ENCODE peak calls at places on chromosomes 2 and 18, in seven cellular contexts. One of them, this sample, is unnamed.

GRCh38 chr2:224206816-224207215 is 167.7 kb upstream of the SERPINE2 start:
- DNase-seq in NCI-H82: no peak
- DNase-seq in SK-MEL-5: no peak
- DNase-seq in A172: no peak
- DNase-seq in NCI-H2081: no peak
- DNase-seq in H9: no peak
- DNase-seq in hepatic stellate cell: no peak
- DNase-seq in this sample: no peak

GRCh38 chr2:239991689-239992314 is 33.3 kb downstream of the NDUFA10 start:
- DNase-seq in H9: no peak
- DNase-seq in SK-MEL-5: peak
- DNase-seq in hepatic stellate cell: peak
- DNase-seq in A172: peak
- DNase-seq in NCI-H2081: peak
- DNase-seq in NCI-H82: peak
- DNase-seq in this sample: peak

GRCh38 chr2:54540194-54540593 is 84.1 kb downstream of the SPTBN1 start:
- DNase-seq in hepatic stellate cell: no peak
- DNase-seq in A172: no peak
- DNase-seq in NCI-H2081: no peak
- DNase-seq in NCI-H82: no peak
- DNase-seq in SK-MEL-5: no peak
- DNase-seq in H9: no peak
- DNase-seq in this sample: no peak

GRCh38 chr18:26649193-26649543 is 100.8 kb upstream of the KCTD1 start:
- DNase-seq in SK-MEL-5: no peak
- DNase-seq in hepatic stellate cell: no peak
- DNase-seq in H9: no peak
- DNase-seq in NCI-H82: peak
- DNase-seq in A172: no peak
- DNase-seq in NCI-H2081: no peak
- DNase-seq in this sample: no peak

GRCh38 chr18:8478166-8478967 is 130.9 kb upstream of the RAB12 start:
- DNase-seq in NCI-H2081: peak
- DNase-seq in NCI-H82: peak
- DNase-seq in H9: peak
- DNase-seq in hepatic stellate cell: peak
- DNase-seq in SK-MEL-5: peak
- DNase-seq in A172: peak
- DNase-seq in this sample: no peak

GRCh38 chr18:45628979-45629958 is 14.0 kb downstream of the SLC14A2 start:
- DNase-seq in H9: no peak
- DNase-seq in hepatic stellate cell: no peak
- DNase-seq in SK-MEL-5: no peak
- DNase-seq in NCI-H2081: no peak
- DNase-seq in NCI-H82: peak
- DNase-seq in A172: no peak
- DNase-seq in this sample: no peak

GRCh38 chr2:32360416-32360815 is 3.6 kb downstream of the BIRC6 start:
- DNase-seq in A172: no peak
- DNase-seq in NCI-H2081: no peak
- DNase-seq in H9: no peak
- DNase-seq in SK-MEL-5: no peak
- DNase-seq in hepatic stellate cell: no peak
- DNase-seq in NCI-H82: peak
- DNase-seq in this sample: no peak

GRCh38 chr2:197821550-197822218 is 17.3 kb downstream of the PLCL1 start:
- DNase-seq in hepatic stellate cell: no peak
- DNase-seq in NCI-H82: no peak
- DNase-seq in H9: no peak
- DNase-seq in NCI-H2081: no peak
- DNase-seq in A172: no peak
- DNase-seq in SK-MEL-5: no peak
- DNase-seq in this sample: no peak

GRCh38 chr2:120344214-120344990 is 1.5 kb upstream of the INHBB start:
- DNase-seq in hepatic stellate cell: no peak
- DNase-seq in A172: no peak
- DNase-seq in NCI-H82: no peak
- DNase-seq in H9: peak
- DNase-seq in NCI-H2081: peak
- DNase-seq in SK-MEL-5: no peak
- DNase-seq in this sample: peak

GRCh38 chr2:222049946-222050345 is 248.9 kb downstream of the PAX3 start:
- DNase-seq in NCI-H82: no peak
- DNase-seq in H9: no peak
- DNase-seq in SK-MEL-5: no peak
- DNase-seq in hepatic stellate cell: no peak
- DNase-seq in NCI-H2081: no peak
- DNase-seq in A172: peak
- DNase-seq in this sample: no peak

GRCh38 chr2:157761520-157761919 is 114.6 kb downstream of the ACVR1 start:
- DNase-seq in A172: peak
- DNase-seq in hepatic stellate cell: peak
- DNase-seq in NCI-H2081: no peak
- DNase-seq in NCI-H82: peak
- DNase-seq in SK-MEL-5: no peak
- DNase-seq in H9: no peak
- DNase-seq in this sample: no peak

GRCh38 chr2:231803739-231804138 is 17.5 kb downstream of the COPS7B start:
- DNase-seq in hepatic stellate cell: no peak
- DNase-seq in A172: no peak
- DNase-seq in NCI-H2081: no peak
- DNase-seq in SK-MEL-5: no peak
- DNase-seq in H9: no peak
- DNase-seq in NCI-H82: no peak
- DNase-seq in this sample: no peak

GRCh38 chr2:175557810-175558377 is 376.4 kb upstream of the ATP5MC3 start:
- DNase-seq in hepatic stellate cell: no peak
- DNase-seq in H9: no peak
- DNase-seq in SK-MEL-5: no peak
- DNase-seq in NCI-H82: no peak
- DNase-seq in A172: no peak
- DNase-seq in NCI-H2081: no peak
- DNase-seq in this sample: no peak

GRCh38 chr2:222883420-222883819 is 22.6 kb downstream of the ACSL3 start:
- DNase-seq in SK-MEL-5: no peak
- DNase-seq in A172: no peak
- DNase-seq in NCI-H82: no peak
- DNase-seq in hepatic stellate cell: no peak
- DNase-seq in H9: no peak
- DNase-seq in NCI-H2081: no peak
- DNase-seq in this sample: no peak

GRCh38 chr2:69177785-69178636 is 165.0 kb downstream of the ANTXR1 start:
- DNase-seq in H9: peak
- DNase-seq in NCI-H2081: no peak
- DNase-seq in SK-MEL-5: peak
- DNase-seq in NCI-H82: peak
- DNase-seq in A172: peak
- DNase-seq in hepatic stellate cell: peak
- DNase-seq in this sample: no peak

GRCh38 chr2:216109962-216110614 is 940 bp downstream of the XRCC5 start:
- DNase-seq in SK-MEL-5: peak
- DNase-seq in NCI-H82: peak
- DNase-seq in NCI-H2081: peak
- DNase-seq in hepatic stellate cell: no peak
- DNase-seq in A172: peak
- DNase-seq in H9: no peak
- DNase-seq in this sample: no peak

GRCh38 chr18:48157956-48158355 is 227.5 kb upstream of the SMAD2 start:
- DNase-seq in H9: no peak
- DNase-seq in NCI-H82: no peak
- DNase-seq in NCI-H2081: peak
- DNase-seq in SK-MEL-5: no peak
- DNase-seq in A172: no peak
- DNase-seq in hepatic stellate cell: no peak
- DNase-seq in this sample: no peak

GRCh38 chr2:54404270-54404669 is 51.9 kb upstream of the SPTBN1 start:
- DNase-seq in hepatic stellate cell: no peak
- DNase-seq in NCI-H2081: no peak
- DNase-seq in A172: peak
- DNase-seq in NCI-H82: no peak
- DNase-seq in SK-MEL-5: peak
- DNase-seq in H9: no peak
- DNase-seq in this sample: no peak

This sample was measured in RCC 7860.